ENCODE peak calls at places on chromosomes 1 and 21, in four cellular contexts. One of them, this sample, is unnamed.

GRCh38 chr21:39961251-39961650 is 94.0 kb downstream of the PCP4 start:
- DNase-seq in tibial nerve: no peak
- DNase-seq in choroid plexus epithelial cell: no peak
- DNase-seq in uterus: no peak
- DNase-seq in this sample: no peak

GRCh38 chr21:45874716-45875415 is 106.7 kb upstream of the COL6A1 start:
- DNase-seq in tibial nerve: no peak
- DNase-seq in choroid plexus epithelial cell: peak; percentile 98
- DNase-seq in uterus: peak; percentile 87
- DNase-seq in this sample: no peak

GRCh38 chr1:167388976-167389375 is 129.4 kb downstream of the CD247 start:
- DNase-seq in tibial nerve: no peak
- DNase-seq in choroid plexus epithelial cell: no peak
- DNase-seq in uterus: no peak
- DNase-seq in this sample: no peak

GRCh38 chr1:44249543-44249942 is 36.3 kb downstream of the DMAP1 start:
- DNase-seq in tibial nerve: no peak
- DNase-seq in choroid plexus epithelial cell: peak; percentile 33
- DNase-seq in uterus: no peak
- DNase-seq in this sample: no peak

GRCh38 chr1:55060133-55060999 is 21.0 kb downstream of the PCSK9 start:
- DNase-seq in tibial nerve: no peak
- DNase-seq in choroid plexus epithelial cell: peak; percentile 69
- DNase-seq in uterus: no peak
- DNase-seq in this sample: no peak

GRCh38 chr1:232372431-232373225 is 257.3 kb downstream of the SIPA1L2 start:
- DNase-seq in tibial nerve: no peak
- DNase-seq in choroid plexus epithelial cell: no peak
- DNase-seq in uterus: no peak
- DNase-seq in this sample: no peak

GRCh38 chr21:43269981-43270670 is 101.3 kb downstream of the CRYAA start:
- DNase-seq in tibial nerve: no peak
- DNase-seq in choroid plexus epithelial cell: no peak
- DNase-seq in uterus: no peak
- DNase-seq in this sample: no peak

GRCh38 chr1:62184291-62184690 is 10.4 kb upstream of the L1TD1 start:
- DNase-seq in tibial nerve: no peak
- DNase-seq in choroid plexus epithelial cell: no peak
- DNase-seq in uterus: no peak
- DNase-seq in this sample: no peak

GRCh38 chr1:221672160-221672762 is 69.6 kb downstream of the DUSP10 start:
- DNase-seq in tibial nerve: no peak
- DNase-seq in choroid plexus epithelial cell: peak; percentile 73
- DNase-seq in uterus: no peak
- DNase-seq in this sample: no peak

GRCh38 chr1:217134857-217135568 is 411.8 kb upstream of the ESRRG start:
- DNase-seq in tibial nerve: no peak
- DNase-seq in choroid plexus epithelial cell: no peak
- DNase-seq in uterus: no peak
- DNase-seq in this sample: no peak

GRCh38 chr1:115429884-115430283 is 91.8 kb upstream of the NGF start:
- DNase-seq in tibial nerve: no peak
- DNase-seq in choroid plexus epithelial cell: no peak
- DNase-seq in uterus: no peak
- DNase-seq in this sample: no peak

GRCh38 chr1:3731951-3732746 is 20.1 kb upstream of the CCDC27 start:
- DNase-seq in tibial nerve: no peak
- DNase-seq in choroid plexus epithelial cell: no peak
- DNase-seq in uterus: no peak
- DNase-seq in this sample: no peak

GRCh38 chr21:32941263-32941662 is 84.5 kb upstream of the OLIG2 start:
- DNase-seq in tibial nerve: no peak
- DNase-seq in choroid plexus epithelial cell: no peak
- DNase-seq in uterus: no peak
- DNase-seq in this sample: no peak

DNA sequence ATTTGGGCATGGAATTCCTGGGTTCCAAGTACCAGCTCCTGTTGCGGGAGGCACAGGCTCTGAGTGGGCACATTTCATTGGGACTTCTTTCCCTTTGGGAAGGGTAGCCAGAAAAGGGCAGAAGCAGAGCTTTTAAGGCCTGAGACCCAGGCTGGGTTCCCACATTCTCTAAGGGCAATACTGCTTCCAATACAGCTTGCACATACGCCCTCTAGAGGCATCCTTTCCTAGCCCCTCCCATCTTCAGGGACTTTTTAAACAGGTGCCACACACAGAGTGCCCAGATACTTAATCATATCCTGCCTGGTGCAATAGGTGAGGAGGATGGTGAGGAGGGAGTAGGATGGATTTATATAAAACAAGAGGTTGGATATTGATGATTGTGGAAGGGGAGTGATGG is 5.7 kb downstream of the GPR88 start:
- DNase-seq in tibial nerve: no peak
- DNase-seq in choroid plexus epithelial cell: no peak
- DNase-seq in uterus: no peak
- DNase-seq in this sample: no peak
- TF ChIP-seq CTCF in tibial nerve: no peak
- TF ChIP-seq CTCF in choroid plexus epithelial cell: peak; percentile 40
- TF ChIP-seq CTCF in uterus: no peak
- TF ChIP-seq CTCF in this sample: peak; percentile 31

DNA sequence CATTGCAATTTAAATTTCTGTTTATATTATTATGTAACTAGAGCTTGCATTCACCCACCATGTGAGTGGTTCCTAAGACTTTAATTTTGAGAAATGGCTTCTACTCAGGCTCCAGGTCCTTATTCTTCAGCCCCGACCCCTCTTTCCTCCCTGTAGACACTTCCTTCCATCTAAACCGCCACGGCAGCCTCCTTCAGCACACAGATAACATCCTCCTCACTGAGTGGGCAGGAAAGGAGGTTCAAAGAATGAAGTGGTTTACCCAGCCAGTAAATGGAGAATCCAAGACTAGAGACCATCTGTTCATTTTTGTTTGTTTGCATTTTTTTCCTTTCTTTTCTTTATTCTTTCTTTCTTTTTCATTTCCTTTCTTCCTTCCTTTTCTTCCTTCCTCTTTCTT is 37.1 kb upstream of the SOD1 start:
- DNase-seq in tibial nerve: no peak
- DNase-seq in choroid plexus epithelial cell: no peak
- DNase-seq in uterus: no peak
- DNase-seq in this sample: no peak
- TF ChIP-seq CTCF in tibial nerve: no peak
- TF ChIP-seq CTCF in choroid plexus epithelial cell: no peak
- TF ChIP-seq CTCF in uterus: no peak
- TF ChIP-seq CTCF in this sample: no peak

DNA sequence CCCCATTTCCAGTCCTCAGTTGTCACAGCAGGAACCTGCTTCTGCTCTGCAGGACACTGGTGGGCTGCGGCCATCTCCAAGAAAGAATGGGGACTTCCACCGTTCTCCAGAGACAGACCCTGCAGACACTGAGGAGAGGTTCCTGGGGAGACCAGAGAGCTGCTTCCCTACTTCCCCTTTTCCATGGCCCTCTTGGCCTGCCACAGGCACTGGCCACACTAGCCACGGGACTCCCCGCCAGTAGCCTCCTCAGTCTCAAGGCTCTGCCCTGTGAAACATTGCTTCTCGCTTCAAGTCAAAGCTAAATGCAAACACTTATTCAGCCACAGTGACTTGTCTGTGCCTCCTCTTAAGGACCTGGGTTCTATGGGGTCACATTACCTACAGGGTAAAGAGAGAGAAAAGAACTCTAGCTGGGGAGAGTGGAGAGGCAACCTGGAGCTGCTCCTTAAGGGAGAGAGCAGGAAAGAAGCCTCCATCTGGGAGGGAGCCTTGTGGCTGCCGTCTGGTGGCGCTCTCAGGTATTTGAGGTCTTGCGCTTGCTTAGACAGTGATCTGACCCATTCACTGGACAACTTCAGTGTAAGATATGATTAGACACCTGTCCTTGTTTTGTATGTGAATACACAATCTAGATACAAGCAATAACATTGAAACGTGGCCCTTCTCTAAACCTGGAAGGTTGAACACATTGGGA is 5.4 kb upstream of the SLAMF8 start:
- DNase-seq in tibial nerve: no peak
- DNase-seq in choroid plexus epithelial cell: peak; percentile 67
- DNase-seq in uterus: no peak
- DNase-seq in this sample: no peak
- TF ChIP-seq CTCF in tibial nerve: no peak
- TF ChIP-seq CTCF in choroid plexus epithelial cell: peak; percentile 80
- TF ChIP-seq CTCF in uterus: no peak
- TF ChIP-seq CTCF in this sample: peak; percentile 59

DNA sequence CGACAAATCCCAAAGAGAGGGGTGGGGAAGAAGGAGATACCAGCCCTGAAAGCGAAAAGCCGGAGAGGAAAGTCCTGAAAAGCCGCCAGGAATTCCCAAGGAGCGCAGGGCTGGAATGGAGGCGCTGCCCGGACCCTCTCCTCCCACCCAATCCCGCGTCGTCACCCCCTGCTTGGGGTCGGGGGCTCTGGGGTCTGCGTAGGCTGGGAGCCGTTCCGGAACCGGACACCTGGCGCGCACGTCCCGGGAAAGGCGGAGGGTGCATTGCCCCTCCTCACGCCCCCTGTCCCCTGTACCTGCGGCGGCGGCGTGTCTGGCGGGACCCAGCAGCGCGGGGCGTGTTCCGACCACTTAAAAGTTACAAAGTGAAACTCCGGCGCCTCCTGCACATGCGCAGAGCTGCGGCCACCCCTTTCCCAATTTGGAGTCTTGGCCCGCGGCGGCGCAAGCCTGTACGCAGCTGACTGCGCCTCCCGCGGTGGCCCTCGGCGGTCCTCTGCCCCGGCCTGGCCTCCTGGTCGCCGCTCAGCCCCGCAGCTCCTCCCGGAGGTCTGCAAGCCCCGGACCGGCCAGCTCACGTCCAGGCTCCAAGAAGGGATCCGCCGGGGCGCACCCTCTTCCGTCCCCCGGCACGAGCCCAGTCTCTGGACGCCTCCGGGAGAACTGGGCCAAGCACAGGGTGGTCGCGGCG is at the start of gene TMEM63A:
- DNase-seq in tibial nerve: peak; percentile 86
- DNase-seq in choroid plexus epithelial cell: peak; percentile 79
- DNase-seq in uterus: peak; percentile 94
- DNase-seq in this sample: peak; percentile 93
- TF ChIP-seq CTCF in tibial nerve: peak; percentile 30
- TF ChIP-seq CTCF in choroid plexus epithelial cell: no peak
- TF ChIP-seq CTCF in uterus: peak; percentile 48
- TF ChIP-seq CTCF in this sample: peak; percentile 33

GRCh38 chr1:109975718-109976117 is 8.8 kb upstream of the AHCYL1 start:
- DNase-seq in tibial nerve: no peak
- DNase-seq in choroid plexus epithelial cell: peak; percentile 91
- DNase-seq in uterus: no peak
- DNase-seq in this sample: no peak

GRCh38 chr1:109978761-109979488 is 5.6 kb upstream of the AHCYL1 start:
- DNase-seq in tibial nerve: no peak
- DNase-seq in choroid plexus epithelial cell: peak; percentile 39
- DNase-seq in uterus: no peak
- DNase-seq in this sample: no peak

GRCh38 chr1:109979489-109980091 is 5.0 kb upstream of the AHCYL1 start:
- DNase-seq in tibial nerve: no peak
- DNase-seq in choroid plexus epithelial cell: peak; percentile 52
- DNase-seq in uterus: no peak
- DNase-seq in this sample: no peak

GRCh38 chr1:109977225-109977624 is 7.3 kb upstream of the AHCYL1 start:
- DNase-seq in tibial nerve: no peak
- DNase-seq in choroid plexus epithelial cell: no peak
- DNase-seq in uterus: no peak
- DNase-seq in this sample: no peak

GRCh38 chr1:109977657-109978378 is 6.7 kb upstream of the AHCYL1 start:
- DNase-seq in tibial nerve: no peak
- DNase-seq in choroid plexus epithelial cell: no peak
- DNase-seq in uterus: no peak
- DNase-seq in this sample: no peak
- TF ChIP-seq CTCF in tibial nerve: no peak
- TF ChIP-seq CTCF in choroid plexus epithelial cell: no peak
- TF ChIP-seq CTCF in uterus: no peak
- TF ChIP-seq CTCF in this sample: no peak

GRCh38 chr1:161486806-161487482 is 18.3 kb upstream of the FCGR2A start:
- DNase-seq in tibial nerve: no peak
- DNase-seq in choroid plexus epithelial cell: peak; percentile 84
- DNase-seq in uterus: no peak
- DNase-seq in this sample: peak; percentile 27
- TF ChIP-seq CTCF in tibial nerve: peak; percentile 80
- TF ChIP-seq CTCF in choroid plexus epithelial cell: peak; percentile 78
- TF ChIP-seq CTCF in uterus: peak; percentile 42
- TF ChIP-seq CTCF in this sample: peak; percentile 86

DNA sequence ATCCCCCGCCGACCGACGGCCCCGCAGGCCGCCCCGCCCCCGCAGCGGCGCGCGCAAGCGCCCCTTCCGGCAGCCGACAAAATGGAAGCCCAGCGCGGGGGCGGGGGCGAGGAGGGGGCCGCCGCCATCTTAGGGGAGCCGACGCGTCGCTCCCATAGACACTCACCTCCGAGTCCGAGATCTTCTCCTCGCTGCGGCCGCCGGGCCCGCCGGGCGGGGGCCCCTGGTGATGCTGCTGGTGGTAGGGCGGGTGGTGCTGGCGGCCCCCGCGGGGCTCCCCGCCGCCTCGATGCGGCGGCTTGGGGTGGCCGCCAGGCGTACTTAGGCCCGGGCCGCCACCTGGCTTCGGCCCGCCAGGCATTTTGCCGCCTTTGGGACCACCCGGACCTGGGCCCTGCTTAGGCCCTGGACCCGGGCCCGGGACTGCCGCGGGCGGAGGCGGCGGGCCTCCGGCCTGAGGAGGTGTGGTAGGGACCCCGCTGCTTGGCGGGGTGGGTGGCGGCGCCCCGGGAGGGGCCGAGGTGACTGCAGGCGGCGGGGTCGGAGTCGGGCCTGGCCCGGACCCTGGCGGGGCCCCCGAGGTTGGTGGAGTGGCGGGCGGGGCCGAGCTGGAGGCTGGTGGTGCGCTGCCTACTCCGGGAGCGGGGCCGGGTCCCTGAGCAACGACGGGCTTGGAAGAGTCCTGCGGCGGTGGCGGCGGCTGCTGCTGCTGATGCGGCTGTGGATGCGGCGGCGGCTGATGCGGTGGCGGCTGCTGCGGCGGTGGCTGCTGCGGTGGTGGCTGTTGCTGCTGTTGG is 691 bp downstream of the SFPQ start:
- DNase-seq in tibial nerve: peak; percentile 69
- DNase-seq in choroid plexus epithelial cell: peak; percentile 79
- DNase-seq in uterus: peak; percentile 85
- DNase-seq in this sample: peak; percentile 80
- TF ChIP-seq CTCF in tibial nerve: peak; percentile 35
- TF ChIP-seq CTCF in choroid plexus epithelial cell: no peak
- TF ChIP-seq CTCF in uterus: no peak
- TF ChIP-seq CTCF in this sample: no peak

GRCh38 chr1:68164970-68165369 is 67.4 kb downstream of the WLS start:
- DNase-seq in tibial nerve: no peak
- DNase-seq in choroid plexus epithelial cell: no peak
- DNase-seq in uterus: no peak
- DNase-seq in this sample: no peak

GRCh38 chr1:68163220-68163619 is 69.1 kb downstream of the WLS start:
- DNase-seq in tibial nerve: no peak
- DNase-seq in choroid plexus epithelial cell: no peak
- DNase-seq in uterus: no peak
- DNase-seq in this sample: no peak

GRCh38 chr1:68160021-68160420 is 72.3 kb downstream of the WLS start:
- DNase-seq in tibial nerve: no peak
- DNase-seq in choroid plexus epithelial cell: no peak
- DNase-seq in uterus: no peak
- DNase-seq in this sample: no peak

GRCh38 chr1:68165665-68166064 is 66.7 kb downstream of the WLS start:
- DNase-seq in tibial nerve: no peak
- DNase-seq in choroid plexus epithelial cell: no peak
- DNase-seq in uterus: no peak
- DNase-seq in this sample: no peak

GRCh38 chr1:68162761-68163160 is 69.6 kb downstream of the WLS start:
- DNase-seq in tibial nerve: no peak
- DNase-seq in choroid plexus epithelial cell: no peak
- DNase-seq in uterus: no peak
- DNase-seq in this sample: no peak
- TF ChIP-seq CTCF in tibial nerve: no peak
- TF ChIP-seq CTCF in choroid plexus epithelial cell: peak; percentile 46
- TF ChIP-seq CTCF in uterus: no peak
- TF ChIP-seq CTCF in this sample: no peak